ENCODE peak calls at places on chromosomes 4 and X, in nine cellular contexts. K, Y, T, A, N, Z, C, V and S are unnamed samples. For H3K4me1, the result is how much of the 10 kb centered on the place peaks cover.

GRCh38 chr4:182240161-182241130 is 2.8 kb upstream of the TENM3 start:
- DNase-seq in N (no peak), Z (peak), V (no peak), A (no peak), T (no peak), Y (no peak), C (no peak), K (no peak), S (no peak)

GRCh38 chrX:132795211-132795610 is 163.2 kb downstream of the HS6ST2 start:
- DNase-seq in N (no peak), Y (no peak), T (no peak), Z (no peak), A (no peak), V (no peak), K (no peak), C (no peak), S (no peak)

GRCh38 chrX:72020204-72020603 is 109.6 kb downstream of the NHSL2 start:
- DNase-seq in T (no peak), V (no peak), C (no peak), Y (peak), N (no peak), K (peak), A (no peak), Z (peak), S (no peak)

GRCh38 chr4:40856836-40857362 is 107.1 kb downstream of the NSUN7 start:
- DNase-seq in V (peak), K (peak), N (peak), Z (peak), C (peak), A (peak), Y (peak), T (peak), S (no peak)

GRCh38 chr4:89640620-89641366 is 196.2 kb downstream of the SNCA start:
- DNase-seq in V (no peak), Y (no peak), C (peak), Z (peak), K (peak), T (peak), N (no peak), A (peak), S (no peak)

GRCh38 chr4:151687021-151687640 is 73.7 kb downstream of the GATB start:
- DNase-seq in Y (no peak), A (no peak), Z (no peak), N (no peak), K (no peak), C (no peak), T (no peak), V (no peak), S (peak)

GRCh38 chr4:7166981-7167700 is 25.2 kb upstream of the SORCS2 start:
- DNase-seq in C (no peak), A (peak), V (no peak), T (no peak), Z (no peak), K (peak), Y (peak), N (peak), S (peak)

GRCh38 chr4:11286533-11286932 is 142.2 kb downstream of the HS3ST1 start:
- DNase-seq in K (no peak), Z (no peak), A (no peak), V (no peak), Y (no peak), T (no peak), C (no peak), N (no peak), S (no peak)

GRCh38 chr4:187088070-187088799 is 364.6 kb upstream of the FAT1 start:
- DNase-seq in Z (no peak), K (no peak), C (no peak), Y (no peak), T (peak), N (no peak), A (no peak), V (no peak), S (no peak)

GRCh38 chr4:145216532-145216931 is 36.1 kb upstream of the OTUD4 start:
- DNase-seq in V (peak), C (no peak), Y (no peak), A (no peak), N (no peak), K (no peak), T (no peak), Z (no peak), S (no peak)
- TF ChIP-seq CTCF in V (peak), C (peak), Y (peak), A (peak), N (peak), K (peak), T (peak), Z (peak), S (peak)

DNA sequence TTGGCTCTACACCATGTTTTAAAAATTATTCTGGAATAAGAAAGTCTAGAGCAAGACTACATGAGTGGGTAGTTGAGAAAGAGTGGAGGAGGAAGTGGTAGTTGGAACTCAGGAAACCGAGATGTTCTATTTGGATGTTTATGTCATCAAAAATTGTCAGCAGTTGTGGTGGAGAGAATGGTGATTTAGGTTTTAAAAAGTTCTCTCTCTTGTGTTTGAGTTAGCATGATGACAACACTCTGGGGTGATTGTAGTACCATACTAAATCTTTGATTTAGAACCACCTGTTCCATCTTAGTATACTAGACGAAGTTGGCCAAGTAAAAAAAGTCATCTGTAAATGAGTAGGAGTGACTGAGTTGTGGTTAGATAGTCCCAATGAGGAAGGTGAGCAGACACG is 40.7 kb downstream of the KLHL2 start:
- DNase-seq in Y (no peak), T (no peak), Z (no peak), V (no peak), K (no peak), C (no peak), A (no peak), N (no peak), S (no peak)
- H3K4me1 ChIP-seq in Y (under half), T (under half), Z (under half), V (under half), K (under half), C (under half), A (under half), N (under half), S (under half)

GRCh38 chr4:173821851-173822250 is 291.8 kb upstream of the HAND2 start:
- DNase-seq in Y (no peak), T (no peak), Z (no peak), C (no peak), N (no peak), K (no peak), A (no peak), V (no peak), S (no peak)

GRCh38 chr4:173829565-173829964 is 299.5 kb upstream of the HAND2 start:
- DNase-seq in Y (no peak), C (no peak), T (no peak), A (no peak), K (no peak), Z (no peak), V (no peak), N (no peak), S (no peak)

DNA sequence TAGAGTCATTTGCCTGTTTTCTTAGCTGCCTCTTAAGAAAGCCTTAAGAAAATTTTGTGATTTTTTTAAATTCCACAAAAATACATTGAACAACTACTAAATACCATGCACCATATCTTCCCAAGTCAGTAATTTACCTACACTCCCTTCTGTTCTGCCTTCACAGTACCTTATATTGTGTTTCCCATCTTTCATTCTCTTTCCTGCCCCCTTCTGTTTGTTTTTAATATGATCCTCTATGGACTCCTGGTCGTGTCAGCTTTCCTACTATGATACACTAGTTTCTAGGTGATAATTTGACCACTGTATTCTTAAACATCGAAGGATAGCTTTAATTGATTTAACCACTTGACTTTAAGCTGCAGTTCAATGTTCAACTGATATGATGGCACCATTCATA is 297.7 kb upstream of the HAND2 start:
- DNase-seq in Y (no peak), K (no peak), A (no peak), N (no peak), Z (no peak), T (no peak), C (no peak), V (no peak), S (no peak)
- H3K27ac ChIP-seq in Y (no peak), K (no peak), A (no peak), N (no peak), Z (no peak), T (no peak), C (no peak), V (no peak), S (no peak)

GRCh38 chrX:31213941-31214340 is 142.1 kb upstream of the FTHL17 start:
- DNase-seq in N (no peak), T (no peak), A (no peak), Y (no peak), C (peak), Z (no peak), K (no peak), V (peak), S (no peak)
- TF ChIP-seq CTCF in N (peak), T (peak), A (peak), Y (peak), C (peak), Z (peak), K (no peak), V (peak), S (no peak)